ENCODE peak calls at places on chromosome 19, in ten cellular contexts. M is H1, I is sigmoid colon, R is tibial nerve, Q is A549, F is stomach, K is transverse colon, O is esophagus muscularis mucosa, V is ovary, Z is K562. A is an unnamed sample. For H3K4me1, the result is how much of the 10 kb centered on the place peaks cover.

GRCh38 chr19:51694318-51695085 is 1.4 kb downstream of the SPACA6 start:
- DNase-seq in M (no peak), I (no peak), R (no peak), Q (no peak), F (peak), K (no peak), O (no peak), V (peak), Z (no peak), A (peak)

GRCh38 chr19:33297401-33298145 is 4.8 kb downstream of the CEBPA start:
- DNase-seq in M (no peak), I (peak), R (no peak), Q (no peak), F (no peak), K (no peak), O (no peak), V (no peak), Z (no peak), A (peak)

GRCh38 chr19:18233224-18233825 is 7.1 kb upstream of the PDE4C start:
- DNase-seq in M (no peak), I (no peak), R (no peak), Q (peak), F (peak), K (peak), O (no peak), V (peak), Z (peak), A (no peak)

GRCh38 chr19:18319591-18320135 is 3.2 kb downstream of the LSM4 start:
- DNase-seq in M (no peak), I (no peak), R (no peak), Q (no peak), F (peak), K (peak), O (no peak), V (no peak), Z (no peak), A (no peak)

GRCh38 chr19:34017024-34017423 is 155.3 kb upstream of the LSM14A start:
- DNase-seq in M (no peak), I (no peak), R (no peak), Q (peak), F (no peak), K (no peak), O (no peak), V (no peak), Z (no peak), A (no peak)

GRCh38 chr19:42468273-42468796 is 25.6 kb upstream of the CXCL17 start:
- DNase-seq in M (no peak), I (no peak), R (no peak), Q (peak), F (no peak), K (peak), O (no peak), V (no peak), Z (no peak), A (no peak)

GRCh38 chr19:1649706-1650626 is 2.4 kb downstream of the TCF3 start:
- DNase-seq in M (no peak), I (no peak), R (no peak), Q (no peak), F (no peak), K (no peak), O (no peak), V (no peak), Z (no peak), A (no peak)

GRCh38 chr19:8244442-8244841 is 35.3 kb downstream of the CERS4 start:
- DNase-seq in M (no peak), I (no peak), R (no peak), Q (no peak), F (no peak), K (no peak), O (no peak), V (no peak), Z (no peak), A (no peak)

GRCh38 chr19:58001895-58002369 is 688 bp downstream of the ZNF606 start:
- DNase-seq in M (no peak), I (no peak), R (no peak), Q (no peak), F (no peak), K (peak), O (no peak), V (no peak), Z (no peak), A (no peak)

GRCh38 chr19:17266975-17267788 is at the start of gene BABAM1:
- DNase-seq in M (peak), I (peak), R (peak), Q (peak), F (peak), K (peak), O (peak), V (peak), Z (peak), A (peak)

GRCh38 chr19:30719189-30719990 is 347.2 kb downstream of the ZNF536 start:
- DNase-seq in M (no peak), I (peak), R (peak), Q (peak), F (peak), K (peak), O (no peak), V (peak), Z (no peak), A (peak)

GRCh38 chr19:30978639-30979038 is 370.6 kb downstream of the TSHZ3 start:
- DNase-seq in M (no peak), I (no peak), R (no peak), Q (no peak), F (no peak), K (no peak), O (no peak), V (no peak), Z (no peak), A (no peak)

GRCh38 chr19:51161266-51161665 is 19.2 kb downstream of the SIGLEC7 start:
- DNase-seq in M (no peak), I (no peak), R (no peak), Q (no peak), F (no peak), K (no peak), O (no peak), V (no peak), Z (no peak), A (no peak)

GRCh38 chr19:3420244-3420755 is 53.9 kb downstream of the NFIC start:
- DNase-seq in M (no peak), I (no peak), R (no peak), Q (no peak), F (no peak), K (no peak), O (no peak), V (no peak), Z (no peak), A (no peak)

GRCh38 chr19:3420909-3421619 is 54.7 kb downstream of the NFIC start:
- DNase-seq in M (no peak), I (no peak), R (no peak), Q (no peak), F (no peak), K (no peak), O (no peak), V (no peak), Z (peak), A (no peak)

GRCh38 chr19:3426433-3426832 is 53.9 kb downstream of the SMIM24 start:
- DNase-seq in M (no peak), I (no peak), R (no peak), Q (no peak), F (no peak), K (no peak), O (no peak), V (no peak), Z (no peak), A (no peak)

GRCh38 chr19:3423183-3423829 is 56.9 kb downstream of the NFIC start:
- DNase-seq in M (no peak), I (no peak), R (no peak), Q (no peak), F (no peak), K (no peak), O (no peak), V (peak), Z (peak), A (no peak)
- TF ChIP-seq EP300 in M (no peak), I (no peak), R (no peak), Q (no peak), F (no peak), K (no peak), O (no peak), V (no peak), Z (peak), A (no peak)

GRCh38 chr19:4647676-4648644 is 8.6 kb downstream of the TNFAIP8L1 start:
- DNase-seq in M (no peak), I (peak), R (peak), Q (no peak), F (no peak), K (no peak), O (no peak), V (peak), Z (no peak), A (no peak)
- H3K27ac ChIP-seq in M (no peak), I (peak), R (peak), Q (no peak), F (peak), K (peak), O (peak), V (no peak), Z (no peak), A (no peak)

GRCh38 chr19:11125994-11126685 is 29.4 kb downstream of the SPC24 start:
- DNase-seq in M (no peak), I (peak), R (peak), Q (peak), F (peak), K (peak), O (peak), V (peak), Z (peak), A (peak)

GRCh38 chr19:11136400-11137101 is 19.0 kb downstream of the SPC24 start:
- DNase-seq in M (no peak), I (no peak), R (no peak), Q (no peak), F (no peak), K (no peak), O (no peak), V (no peak), Z (no peak), A (no peak)

GRCh38 chr19:11127905-11128304 is 27.7 kb downstream of the SPC24 start:
- DNase-seq in M (no peak), I (no peak), R (no peak), Q (no peak), F (no peak), K (no peak), O (no peak), V (no peak), Z (no peak), A (no peak)

GRCh38 chr19:11130824-11131455 is 24.6 kb downstream of the SPC24 start:
- DNase-seq in M (no peak), I (peak), R (peak), Q (peak), F (peak), K (peak), O (peak), V (peak), Z (peak), A (peak)

GRCh38 chr19:11131471-11131870 is 24.1 kb downstream of the SPC24 start:
- DNase-seq in M (no peak), I (no peak), R (no peak), Q (no peak), F (no peak), K (no peak), O (no peak), V (no peak), Z (no peak), A (no peak)
- H3K4me1 ChIP-seq in M (under half), I (under half), R (under half), Q (under half), F (under half), K (under half), O (under half), V (under half), Z (under half), A (under half)

DNA sequence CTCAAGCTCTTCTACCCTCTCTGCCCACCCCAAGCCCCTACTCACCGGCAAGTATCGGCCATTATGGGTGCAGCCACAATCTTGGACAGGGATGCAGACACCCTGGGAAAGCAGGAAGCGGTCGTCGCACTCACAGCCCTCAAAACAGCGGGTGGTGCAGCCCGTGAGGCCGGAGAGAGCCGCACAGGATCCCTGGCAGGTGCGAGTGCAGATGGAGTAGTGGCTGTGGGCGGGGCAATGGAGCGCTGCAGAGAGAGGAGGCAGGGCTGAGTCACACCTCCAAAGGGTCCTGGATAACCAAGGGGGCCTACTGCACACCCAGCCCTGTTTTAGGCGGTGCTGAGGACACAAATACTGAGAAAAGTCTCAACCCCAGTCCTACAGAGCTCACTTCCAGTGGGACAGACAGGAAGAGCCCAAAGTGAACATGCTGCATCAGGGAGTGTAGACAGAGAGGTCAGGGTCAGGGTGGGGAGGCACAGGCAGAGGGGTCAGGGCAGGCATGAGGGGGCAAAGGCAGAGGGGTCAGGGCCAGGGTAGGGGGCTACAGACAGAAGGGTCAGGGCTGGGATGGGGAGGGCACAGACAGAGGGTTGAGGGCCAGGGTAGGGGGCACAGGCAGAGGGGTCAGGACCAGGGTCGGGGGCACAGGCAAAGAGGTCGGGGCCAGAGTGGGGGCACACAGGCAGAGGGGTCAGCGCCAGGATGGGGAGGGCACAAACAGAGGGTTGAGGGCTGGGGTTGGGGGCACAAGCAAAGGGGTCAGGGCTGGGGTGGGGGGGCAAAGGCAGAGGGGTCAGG is 24.2 kb upstream of the FBL start:
- DNase-seq in M (no peak), I (no peak), R (no peak), Q (no peak), F (no peak), K (no peak), O (no peak), V (no peak), Z (peak), A (no peak)
- TF ChIP-seq EP300 in M (no peak), I (no peak), R (no peak), Q (no peak), F (no peak), K (no peak), O (no peak), V (no peak), Z (no peak), A (no peak)

GRCh38 chr19:10816691-10817090 is 19.3 kb downstream of the TMED1 start:
- DNase-seq in M (no peak), I (no peak), R (no peak), Q (no peak), F (no peak), K (no peak), O (no peak), V (no peak), Z (no peak), A (no peak)
- H3K27ac ChIP-seq in M (no peak), I (peak), R (peak), Q (no peak), F (peak), K (peak), O (peak), V (peak), Z (no peak), A (peak)

GRCh38 chr19:54665530-54665929 is 2.7 kb downstream of the LILRB4 start:
- DNase-seq in M (no peak), I (no peak), R (no peak), Q (no peak), F (no peak), K (no peak), O (peak), V (no peak), Z (no peak), A (no peak)
- H3K4me1 ChIP-seq in M (under half), I (under half), R (under half), Q (under half), F (under half), K (under half), O (under half), V (under half), Z (under half), A (under half)

GRCh38 chr19:45814166-45814780 is 835 bp downstream of the RSPH6A start:
- DNase-seq in M (no peak), I (no peak), R (no peak), Q (no peak), F (no peak), K (no peak), O (no peak), V (no peak), Z (no peak), A (no peak)

GRCh38 chr19:45804959-45805230 is 10.2 kb downstream of the RSPH6A start:
- DNase-seq in M (no peak), I (no peak), R (no peak), Q (no peak), F (no peak), K (no peak), O (no peak), V (no peak), Z (no peak), A (no peak)

GRCh38 chr19:45805719-45806118 is 9.4 kb downstream of the RSPH6A start:
- DNase-seq in M (no peak), I (no peak), R (no peak), Q (no peak), F (no peak), K (no peak), O (no peak), V (no peak), Z (no peak), A (no peak)

GRCh38 chr19:45812297-45812696 is 2.8 kb downstream of the RSPH6A start:
- DNase-seq in M (no peak), I (no peak), R (no peak), Q (no peak), F (no peak), K (no peak), O (no peak), V (no peak), Z (no peak), A (no peak)

DNA sequence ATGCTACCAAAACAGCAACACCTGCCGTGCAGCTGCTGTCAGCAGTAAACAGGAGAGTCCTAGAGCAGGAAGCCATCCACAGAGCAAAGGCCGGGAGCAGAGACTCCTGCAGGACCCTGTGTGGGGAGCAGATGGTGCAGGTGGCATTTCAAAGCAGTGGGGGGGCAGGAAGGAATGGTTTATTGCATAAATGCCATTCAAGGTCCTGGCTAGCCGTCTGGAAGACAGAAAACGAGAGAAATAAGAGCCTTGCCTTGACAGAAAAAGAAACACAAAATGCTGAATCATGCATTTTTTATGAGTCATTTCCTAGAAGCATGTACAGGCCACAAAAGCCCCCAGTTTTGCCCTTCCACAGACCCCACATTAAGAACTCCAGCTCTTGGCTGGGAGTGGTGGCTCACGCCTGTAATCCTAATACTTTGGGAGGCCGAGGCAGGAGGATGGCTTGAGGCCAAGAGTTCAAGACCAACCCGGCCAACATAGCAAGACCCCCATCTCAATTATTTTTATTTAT is 5.4 kb downstream of the RSPH6A start:
- DNase-seq in M (no peak), I (no peak), R (no peak), Q (peak), F (no peak), K (no peak), O (no peak), V (no peak), Z (peak), A (no peak)
- TF ChIP-seq EP300 in M (no peak), I (no peak), R (no peak), Q (no peak), F (no peak), K (no peak), O (no peak), V (no peak), Z (peak), A (no peak)

GRCh38 chr19:40780582-40780981 is 2.5 kb downstream of the RAB4B start:
- DNase-seq in M (no peak), I (no peak), R (no peak), Q (no peak), F (no peak), K (no peak), O (no peak), V (no peak), Z (no peak), A (no peak)

GRCh38 chr19:40786060-40787037 is 8.3 kb downstream of the RAB4B start:
- DNase-seq in M (no peak), I (no peak), R (no peak), Q (no peak), F (no peak), K (no peak), O (no peak), V (no peak), Z (no peak), A (no peak)

GRCh38 chr19:40785526-40785925 is 7.5 kb downstream of the RAB4B start:
- DNase-seq in M (no peak), I (no peak), R (no peak), Q (no peak), F (no peak), K (no peak), O (no peak), V (no peak), Z (no peak), A (no peak)

GRCh38 chr19:40781140-40781539 is 3.1 kb downstream of the RAB4B start:
- DNase-seq in M (no peak), I (no peak), R (no peak), Q (no peak), F (no peak), K (no peak), O (no peak), V (no peak), Z (no peak), A (no peak)

DNA sequence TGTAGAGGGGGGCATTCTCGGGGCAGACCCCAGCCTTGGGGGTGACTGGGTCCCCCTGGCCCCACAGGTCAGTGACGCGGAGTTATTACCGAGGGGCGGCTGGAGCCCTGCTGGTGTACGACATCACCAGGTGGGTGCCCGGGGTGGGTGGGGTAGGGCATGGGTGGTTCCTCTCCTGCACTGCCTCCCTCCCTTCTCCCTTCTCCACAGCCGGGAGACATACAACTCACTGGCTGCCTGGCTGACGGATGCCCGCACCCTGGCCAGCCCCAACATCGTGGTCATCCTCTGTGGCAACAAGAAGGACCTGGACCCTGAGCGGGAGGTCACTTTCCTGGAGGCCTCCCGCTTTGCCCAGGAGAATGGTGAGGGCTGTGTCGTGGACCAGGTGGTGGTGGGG is 5.7 kb downstream of the RAB4B start:
- DNase-seq in M (no peak), I (no peak), R (no peak), Q (no peak), F (no peak), K (no peak), O (no peak), V (no peak), Z (no peak), A (no peak)
- H3K27ac ChIP-seq in M (no peak), I (no peak), R (no peak), Q (no peak), F (no peak), K (no peak), O (no peak), V (no peak), Z (no peak), A (no peak)

A was measured in suprapubic skin.